ENCODE peak calls at places on chromosomes 4 and X, in five cellular contexts. V is fibroblast of the aortic adventitia; W is CD4-positive, alpha-beta T cell; I is uterus; H is left lung. K is an unnamed sample.

GRCh38 chr4:54898941-54899340 is 226.5 kb downstream of the KDR start:
- DNase-seq in V (no peak), W (no peak), I (no peak), H (no peak), K (no peak)

GRCh38 chrX:28584025-28584424 is 3.2 kb upstream of the IL1RAPL1 start:
- DNase-seq in V (no peak), W (no peak), I (no peak), H (no peak), K (no peak)

GRCh38 chr4:148126825-148127224 is 315.4 kb downstream of the NR3C2 start:
- DNase-seq in V (peak), W (no peak), I (no peak), H (no peak), K (no peak)

GRCh38 chrX:13816899-13817298 is at the start of gene GPM6B:
- DNase-seq in V (no peak), W (no peak), I (no peak), H (no peak), K (no peak)

GRCh38 chrX:861335-861890 is 230.8 kb downstream of the SHOX start:
- DNase-seq in V (no peak), W (no peak), I (no peak), H (no peak), K (no peak)

GRCh38 chrX:20362268-20363002 is 95.7 kb upstream of the RPS6KA3 start:
- DNase-seq in V (peak), W (no peak), I (no peak), H (no peak), K (peak)

GRCh38 chr4:88802585-88803285 is 105.1 kb upstream of the NAP1L5 start:
- DNase-seq in V (no peak), W (no peak), I (no peak), H (no peak), K (no peak)

GRCh38 chr4:87321888-87322287 is 794 bp downstream of the HSD17B13 start:
- DNase-seq in V (no peak), W (no peak), I (no peak), H (no peak), K (no peak)

GRCh38 chr4:110610940-110611785 is 11.7 kb downstream of the PITX2 start:
- DNase-seq in V (no peak), W (no peak), I (no peak), H (no peak), K (no peak)

GRCh38 chr4:184957451-184958115 is 60.7 kb upstream of the HELT start:
- DNase-seq in V (no peak), W (no peak), I (no peak), H (no peak), K (no peak)

GRCh38 chrX:41180194-41180902 is 95.1 kb downstream of the USP9X start:
- DNase-seq in V (peak), W (peak), I (peak), H (no peak), K (peak)

GRCh38 chr4:98293089-98293887 is 32.1 kb downstream of the RAP1GDS1 start:
- DNase-seq in V (peak), W (no peak), I (no peak), H (no peak), K (no peak)

GRCh38 chr4:39124885-39125599 is 57.3 kb upstream of the WDR19 start:
- DNase-seq in V (no peak), W (no peak), I (no peak), H (no peak), K (no peak)

GRCh38 chr4:53695540-53696463 is 104.5 kb upstream of the LNX1 start:
- DNase-seq in V (no peak), W (no peak), I (no peak), H (no peak), K (no peak)

GRCh38 chr4:101014417-101014816 is 332.9 kb downstream of the PPP3CA start:
- DNase-seq in V (no peak), W (no peak), I (no peak), H (no peak), K (no peak)

GRCh38 chr4:3864736-3865721 is 98.8 kb downstream of the ADRA2C start:
- DNase-seq in V (no peak), W (no peak), I (no peak), H (peak), K (no peak)

GRCh38 chr4:56128231-56128630 is 179.5 kb downstream of the CEP135 start:
- DNase-seq in V (peak), W (no peak), I (no peak), H (no peak), K (peak)

GRCh38 chr4:3445829-3446545 is 4.2 kb downstream of the HGFAC start:
- DNase-seq in V (no peak), W (no peak), I (no peak), H (peak), K (no peak)

GRCh38 chrX:49260221-49260985 is 4.1 kb downstream of the FOXP3 start:
- DNase-seq in V (no peak), W (no peak), I (no peak), H (no peak), K (no peak)

GRCh38 chrX:71998836-71999509 is 88.3 kb downstream of the NHSL2 start:
- DNase-seq in V (peak), W (no peak), I (peak), H (no peak), K (peak)

GRCh38 chr4:3485011-3485881 is 22.1 kb downstream of the DOK7 start:
- DNase-seq in V (no peak), W (no peak), I (no peak), H (no peak), K (no peak)

GRCh38 chr4:44927361-44928061 is 201.2 kb upstream of the GNPDA2 start:
- DNase-seq in V (peak), W (no peak), I (no peak), H (no peak), K (peak)

GRCh38 chr4:40196724-40197281 is at the start of gene RHOH:
- DNase-seq in V (no peak), W (peak), I (no peak), H (no peak), K (no peak)

GRCh38 chrX:17613979-17614572 is 123.2 kb upstream of the SCML1 start:
- DNase-seq in V (no peak), W (no peak), I (no peak), H (no peak), K (peak)

GRCh38 chrX:48068096-48068887 is 3.1 kb downstream of the ZNF630 start:
- DNase-seq in V (no peak), W (no peak), I (no peak), H (no peak), K (no peak)

GRCh38 chr4:2103843-2104547 is 44.9 kb downstream of the NAT8L start:
- DNase-seq in V (no peak), W (no peak), I (no peak), H (no peak), K (no peak)

GRCh38 chr4:56240554-56241190 is 146.6 kb downstream of the AASDH start:
- DNase-seq in V (no peak), W (no peak), I (no peak), H (no peak), K (no peak)

GRCh38 chr4:164212714-164213113 is 541.2 kb upstream of the SMIM31 start:
- DNase-seq in V (no peak), W (no peak), I (no peak), H (no peak), K (no peak)